ENCODE peak calls at places on chromosome 15, in four cellular contexts. C is aorta, A is stomach, E is heart left ventricle. F is an unnamed sample.

GRCh38 chr15:42608110-42608531 is 32.7 kb downstream of the STARD9 start:
- DNase-seq in C (no peak), A (no peak), E (no peak), F (no peak)

GRCh38 chr15:94041731-94042130 is 189.6 kb upstream of the MCTP2 start:
- DNase-seq in C (no peak), A (no peak), E (no peak), F (no peak)

GRCh38 chr15:84785053-84785452 is 32.1 kb upstream of the ALPK3 start:
- DNase-seq in C (no peak), A (no peak), E (no peak), F (no peak)

GRCh38 chr15:91884604-91885003 is 31.1 kb downstream of the SLCO3A1 start:
- DNase-seq in C (no peak), A (no peak), E (no peak), F (no peak)

GRCh38 chr15:59532770-59533379 is 78.7 kb upstream of the GCNT3 start:
- DNase-seq in C (no peak), A (peak; percentile 25), E (no peak), F (peak; percentile 33)

GRCh38 chr15:77530576-77530975 is 102.1 kb downstream of the LINGO1 start:
- DNase-seq in C (peak; percentile 32), A (no peak), E (no peak), F (no peak)

GRCh38 chr15:38714309-38715072 is 149.9 kb upstream of the RASGRP1 start:
- DNase-seq in C (no peak), A (no peak), E (no peak), F (peak; percentile 8)

GRCh38 chr15:61654918-61655317 is 405.3 kb downstream of the VPS13C start:
- DNase-seq in C (no peak), A (no peak), E (no peak), F (peak; percentile 10)

GRCh38 chr15:47812436-47813109 is 95.3 kb downstream of the SEMA6D start:
- DNase-seq in C (no peak), A (no peak), E (no peak), F (no peak)

GRCh38 chr15:25668236-25668635 is 194.9 kb downstream of the ATP10A start:
- DNase-seq in C (no peak), A (no peak), E (no peak), F (no peak)

DNA sequence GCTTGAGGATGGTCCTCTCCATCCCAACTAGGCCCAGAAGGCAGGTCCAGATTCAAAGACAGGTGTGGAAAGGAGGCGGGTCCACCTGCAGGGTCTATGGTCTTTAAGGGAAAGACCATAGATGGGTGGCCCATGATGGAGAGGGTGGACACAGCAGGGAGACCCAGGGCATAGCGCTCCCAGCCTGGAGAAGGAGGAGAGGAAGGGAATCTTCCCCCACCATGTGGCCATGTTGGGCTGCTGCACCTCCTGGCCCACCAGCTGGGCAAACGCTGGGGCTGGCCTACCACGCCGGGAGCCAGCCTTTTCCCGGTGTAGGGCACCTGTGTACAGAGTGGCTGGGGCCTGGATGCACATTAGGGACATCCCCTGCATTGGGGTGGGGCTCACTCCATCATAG is 265.2 kb upstream of the TLE3 start:
- DNase-seq in C (peak; percentile 73), A (peak; percentile 63), E (peak; percentile 36), F (peak; percentile 46)
- H3K27me3 ChIP-seq in C (no peaks in the 10 kb centered on the region), A (no peaks in the 10 kb centered on the region), E (no peaks in the 10 kb centered on the region), F (no peaks in the 10 kb centered on the region)

GRCh38 chr15:49760749-49761148 is 139.9 kb downstream of the DTWD1 start:
- DNase-seq in C (no peak), A (no peak), E (no peak), F (no peak)

GRCh38 chr15:49758856-49759255 is 138.0 kb downstream of the DTWD1 start:
- DNase-seq in C (no peak), A (no peak), E (no peak), F (no peak)

GRCh38 chr15:49752517-49752916 is 131.7 kb downstream of the DTWD1 start:
- DNase-seq in C (no peak), A (no peak), E (no peak), F (no peak)

DNA sequence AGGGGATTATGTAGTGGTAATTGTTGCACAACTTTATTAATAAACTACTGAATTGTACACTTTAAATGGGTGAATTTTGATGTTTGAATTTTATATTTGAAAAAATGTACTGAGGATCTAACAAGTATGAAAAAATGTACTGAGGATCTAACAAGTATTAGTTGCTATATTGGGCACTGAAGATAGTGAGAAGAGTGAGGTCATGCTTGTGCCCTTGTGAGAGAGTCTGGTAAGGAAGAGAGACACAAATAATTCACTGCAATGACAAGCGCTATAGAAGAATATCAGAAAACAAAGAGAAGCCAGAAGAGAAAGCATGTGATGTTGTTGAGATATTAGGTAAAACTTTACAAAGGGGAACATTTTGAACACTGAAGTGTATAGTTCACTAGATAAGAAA is 137.6 kb downstream of the DTWD1 start:
- DNase-seq in C (no peak), A (no peak), E (no peak), F (no peak)
- H3K27ac ChIP-seq in C (no peak overlapping the region), A (no peak overlapping the region), E (no peak overlapping the region), F (no peak overlapping the region)

GRCh38 chr15:71571641-71572040 is 238.7 kb upstream of the NR2E3 start:
- DNase-seq in C (no peak), A (no peak), E (no peak), F (no peak)

GRCh38 chr15:71575474-71576045 is 234.8 kb upstream of the NR2E3 start:
- DNase-seq in C (no peak), A (no peak), E (no peak), F (no peak)

GRCh38 chr15:71570736-71571135 is 239.6 kb upstream of the NR2E3 start:
- DNase-seq in C (no peak), A (no peak), E (no peak), F (no peak)

GRCh38 chr15:71573599-71573998 is 236.8 kb upstream of the NR2E3 start:
- DNase-seq in C (no peak), A (no peak), E (no peak), F (no peak)

DNA sequence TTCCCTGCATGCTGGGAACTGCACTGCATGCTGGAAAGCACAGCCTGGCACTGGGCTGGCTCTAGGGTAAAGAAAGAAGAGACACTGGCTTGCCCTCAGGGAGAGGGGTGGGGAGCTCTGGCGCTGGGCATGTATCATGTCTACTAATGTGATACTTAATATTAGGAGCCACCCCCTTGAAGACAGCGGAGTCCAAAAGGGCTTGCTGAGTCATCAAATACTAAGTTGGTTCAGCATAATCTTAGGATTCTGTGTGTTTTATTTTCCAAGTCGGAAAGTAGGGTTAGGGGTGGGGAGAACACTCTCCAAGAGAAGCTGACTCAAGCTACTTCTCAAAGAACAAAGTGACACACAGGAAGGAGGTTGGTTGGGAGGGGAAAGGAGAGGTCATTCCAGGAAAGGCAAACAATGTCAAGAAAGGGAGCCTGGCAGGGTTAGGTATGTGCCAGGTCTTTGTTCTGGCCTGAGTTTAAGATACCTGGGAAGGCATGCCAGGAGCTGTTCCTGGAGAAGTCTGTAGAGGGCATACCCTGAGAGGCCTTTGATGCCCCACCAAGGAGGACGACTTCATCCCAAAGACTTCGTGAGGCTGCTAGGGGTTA is 237.8 kb upstream of the NR2E3 start:
- DNase-seq in C (no peak), A (peak; percentile 76), E (no peak), F (peak; percentile 26)
- H3K27me3 ChIP-seq in C (no peaks in the 10 kb centered on the region), A (no peaks in the 10 kb centered on the region), E (no peaks in the 10 kb centered on the region), F (no peaks in the 10 kb centered on the region)

GRCh38 chr15:55774113-55774970 is 31.4 kb upstream of the PRTG start:
- DNase-seq in C (no peak), A (peak; percentile 29), E (no peak), F (peak; percentile 31)

GRCh38 chr15:55778932-55779331 is 36.0 kb upstream of the PRTG start:
- DNase-seq in C (no peak), A (no peak), E (no peak), F (no peak)

GRCh38 chr15:55780292-55780691 is 37.3 kb upstream of the PRTG start:
- DNase-seq in C (no peak), A (no peak), E (no peak), F (no peak)

GRCh38 chr15:55770808-55771207 is 27.9 kb upstream of the PRTG start:
- DNase-seq in C (no peak), A (no peak), E (no peak), F (no peak)

GRCh38 chr15:55775316-55775715 is 32.4 kb upstream of the PRTG start:
- DNase-seq in C (no peak), A (no peak), E (no peak), F (no peak)
- H3K27ac ChIP-seq in C (no peak overlapping the region), A (no peak overlapping the region), E (no peak overlapping the region), F (no peak overlapping the region)

GRCh38 chr15:89382288-89382687 is 47.7 kb upstream of the POLG start:
- DNase-seq in C (peak; percentile 2), A (no peak), E (no peak), F (no peak)
- H3K27me3 ChIP-seq in C (no peaks in the 10 kb centered on the region), A (peaks cover 15% of the 10 kb centered on the region), E (peaks cover 32% of the 10 kb centered on the region), F (peaks cover 12% of the 10 kb centered on the region)

DNA sequence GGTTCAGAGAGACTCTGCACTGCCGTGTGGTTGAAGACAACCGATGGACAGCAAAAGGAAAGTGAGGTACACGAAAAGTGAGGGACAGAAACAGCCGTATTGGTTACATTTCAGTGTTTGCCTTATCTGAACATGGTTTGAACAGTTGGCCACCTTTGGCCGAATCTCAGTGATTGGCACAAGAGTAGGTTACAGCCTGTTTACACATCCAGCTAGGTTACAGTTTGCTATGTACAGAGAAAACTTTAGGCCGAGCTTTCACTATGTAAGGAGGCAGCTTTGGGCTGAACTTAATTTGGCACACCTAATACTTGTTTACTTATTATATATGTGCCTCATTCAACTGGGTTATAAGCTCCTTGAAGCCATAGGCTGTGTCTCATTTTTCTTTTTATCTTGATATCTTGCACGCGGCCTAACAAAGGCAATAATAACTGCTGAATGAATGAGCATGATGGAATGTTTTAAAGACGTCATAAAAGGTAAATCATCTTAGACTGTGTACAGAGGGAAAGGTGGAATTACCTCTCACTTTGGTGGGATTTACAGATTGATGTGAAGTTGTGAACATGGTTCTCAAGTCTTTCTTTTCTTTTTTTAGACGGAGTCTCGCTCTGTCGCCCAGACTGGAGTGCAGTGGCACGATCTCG is 17.2 kb upstream of the GREM1 start:
- DNase-seq in C (no peak), A (peak; percentile 67), E (no peak), F (peak; percentile 74)
- H3K27ac ChIP-seq in C (no peak overlapping the region), A (no peak overlapping the region), E (no peak overlapping the region), F (peak overlapping the region; percentile 50)

DNA sequence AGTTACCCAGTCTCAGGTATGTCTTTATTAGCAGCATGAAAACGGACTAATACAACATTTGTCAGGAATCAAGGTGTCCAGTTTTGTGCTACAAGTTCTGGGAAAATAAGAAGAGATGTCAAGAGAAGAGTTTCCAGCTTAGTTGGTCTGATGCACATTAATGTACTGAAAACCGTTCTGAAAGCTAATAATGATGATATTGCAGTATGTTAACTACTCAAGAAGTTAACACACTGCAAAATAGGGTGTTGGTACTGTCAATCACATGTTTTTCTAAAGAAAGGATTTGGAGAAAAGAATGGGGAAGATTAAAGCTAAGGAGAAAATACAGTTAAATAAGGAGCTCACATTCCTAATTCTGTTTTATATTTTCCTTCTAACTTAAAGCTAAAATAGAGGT is 67.7 kb downstream of the ATP8B4 start:
- DNase-seq in C (no peak), A (no peak), E (no peak), F (no peak)
- H3K27me3 ChIP-seq in C (no peaks in the 10 kb centered on the region), A (no peaks in the 10 kb centered on the region), E (no peaks in the 10 kb centered on the region), F (no peaks in the 10 kb centered on the region)

GRCh38 chr15:90730290-90730689 is 13.1 kb downstream of the BLM start:
- DNase-seq in C (no peak), A (peak; percentile 44), E (no peak), F (no peak)

GRCh38 chr15:90735929-90736328 is 18.8 kb downstream of the BLM start:
- DNase-seq in C (no peak), A (no peak), E (no peak), F (no peak)
- H3K27ac ChIP-seq in C (no peak overlapping the region), A (no peak overlapping the region), E (no peak overlapping the region), F (no peak overlapping the region)

F was measured in body of pancreas.